ENCODE peak calls at places on chromosomes 5 and 9, in five cellular contexts. U is psoas muscle, J is brain microvascular endothelial cell, C is vagina, Y is neural progenitor cell. S is an unnamed sample. For H3K36me3, the result is how much of the 10 kb centered on the place peaks cover.

GRCh38 chr5:151631941-151632340 is 40.8 kb upstream of the FAT2 start:
- DNase-seq in U (no peak), J (no peak), C (no peak), Y (no peak), S (no peak)

GRCh38 chr9:137301086-137301947 is 754 bp downstream of the NRARP start:
- DNase-seq in U (peak), J (no peak), C (no peak), Y (peak), S (peak)

GRCh38 chr5:77630246-77631165 is 8.0 kb downstream of the OTP start:
- DNase-seq in U (peak), J (no peak), C (no peak), Y (peak), S (no peak)

GRCh38 chr9:95876595-95876994 is 1.1 kb downstream of the ERCC6L2 start:
- DNase-seq in U (no peak), J (peak), C (no peak), Y (no peak), S (no peak)

GRCh38 chr5:137431051-137431450 is 68.1 kb downstream of the SPOCK1 start:
- DNase-seq in U (no peak), J (no peak), C (no peak), Y (no peak), S (no peak)

GRCh38 chr5:5291357-5291756 is 131.1 kb upstream of the ICE1 start:
- DNase-seq in U (no peak), J (peak), C (no peak), Y (no peak), S (no peak)

GRCh38 chr9:131406567-131407436 is 12.9 kb downstream of the PRRC2B start:
- DNase-seq in U (no peak), J (no peak), C (no peak), Y (no peak), S (peak)

GRCh38 chr9:109121218-109121796 is 1.6 kb upstream of the TMEM245 start:
- DNase-seq in U (no peak), J (no peak), C (no peak), Y (peak), S (no peak)

GRCh38 chr9:87909310-87910041 is 8.3 kb upstream of the SPATA31C1 start:
- DNase-seq in U (no peak), J (no peak), C (peak), Y (no peak), S (no peak)

GRCh38 chr5:19229210-19229835 is 758.7 kb downstream of the CDH18 start:
- DNase-seq in U (no peak), J (no peak), C (no peak), Y (no peak), S (no peak)

GRCh38 chr5:66744040-66744439 is 147.8 kb downstream of the MAST4 start:
- DNase-seq in U (no peak), J (peak), C (no peak), Y (no peak), S (no peak)

GRCh38 chr9:126822278-126822677 is 17.4 kb downstream of the ZBTB43 start:
- DNase-seq in U (no peak), J (no peak), C (no peak), Y (no peak), S (no peak)

GRCh38 chr5:154797762-154798161 is 42.6 kb downstream of the LARP1 start:
- DNase-seq in U (no peak), J (no peak), C (no peak), Y (no peak), S (no peak)
- H3K36me3 ChIP-seq in U (under half), J (half or more), C (half or more), Y (under half), S (under half)

GRCh38 chr5:142149363-142149762 is 40.8 kb downstream of the NDFIP1 start:
- DNase-seq in U (no peak), J (no peak), C (no peak), Y (no peak), S (no peak)
- H3K36me3 ChIP-seq in U (under half), J (under half), C (under half), Y (under half), S (under half)

GRCh38 chr5:146249801-146250200 is 46.4 kb downstream of the RBM27 start:
- DNase-seq in U (no peak), J (no peak), C (no peak), Y (no peak), S (no peak)

GRCh38 chr5:146254223-146254622 is 50.8 kb downstream of the RBM27 start:
- DNase-seq in U (no peak), J (no peak), C (no peak), Y (no peak), S (no peak)

GRCh38 chr5:146243217-146243616 is 39.8 kb downstream of the RBM27 start:
- DNase-seq in U (no peak), J (no peak), C (no peak), Y (no peak), S (no peak)

DNA sequence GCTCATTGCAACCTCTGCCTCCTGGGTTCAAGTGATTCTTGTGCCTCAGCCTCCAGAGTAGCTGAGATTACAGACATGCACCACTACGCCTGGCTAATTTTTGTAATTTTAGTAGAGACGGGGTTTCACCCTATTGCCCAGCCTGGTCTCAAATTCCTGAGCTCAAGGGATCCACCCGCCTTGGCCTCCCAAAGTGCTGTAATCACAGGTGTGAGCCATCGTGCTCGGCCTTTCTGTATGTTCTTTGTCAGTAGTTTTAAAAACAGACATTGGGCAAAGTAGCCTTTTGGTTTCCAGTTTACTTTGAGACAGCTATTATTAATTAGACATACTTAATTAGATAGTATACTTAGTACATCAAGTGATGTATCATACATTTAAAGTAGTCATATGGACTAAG is 45.1 kb downstream of the RBM27 start:
- DNase-seq in U (no peak), J (no peak), C (no peak), Y (no peak), S (no peak)
- H3K36me3 ChIP-seq in U (under half), J (under half), C (under half), Y (under half), S (under half)

DNA sequence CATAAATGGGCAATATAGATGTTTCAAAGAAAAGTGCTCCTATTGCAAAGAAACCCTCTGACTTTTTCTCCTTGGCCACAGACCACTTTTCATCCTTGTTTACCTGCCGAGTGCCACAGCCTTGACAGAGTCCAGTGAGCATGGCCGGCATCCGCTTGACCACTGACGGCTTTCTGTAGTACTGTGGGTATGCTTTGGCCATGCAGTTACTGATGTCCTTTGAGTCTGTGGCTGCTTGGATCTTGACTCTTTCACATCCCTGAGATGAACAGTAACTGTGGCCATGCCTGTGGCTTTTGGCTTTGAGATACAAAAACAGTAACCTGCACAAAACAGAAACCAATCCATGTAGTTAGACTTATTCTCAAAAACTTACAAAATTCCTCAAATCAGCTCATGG is 70.4 kb downstream of the CEMIP2 start:
- DNase-seq in U (no peak), J (no peak), C (no peak), Y (no peak), S (no peak)
- H3K36me3 ChIP-seq in U (under half), J (under half), C (under half), Y (half or more), S (under half)

S was measured in aorta.